ENCODE peak calls at places on chromosomes 4 and X, in nine cellular contexts. H, X, P, Z, Q, V, Y, G and E are unnamed samples.

GRCh38 chr4:182895791-182896292 is 21.3 kb downstream of the DCTD start:
- DNase-seq in V (no peak), Q (no peak), X (no peak), H (no peak), Y (no peak), P (no peak), G (no peak), Z (no peak), E (no peak)

GRCh38 chr4:38902695-38903094 is 35.1 kb downstream of the FAM114A1 start:
- DNase-seq in P (no peak), H (peak), V (no peak), Q (no peak), G (peak), X (no peak), Z (peak), Y (peak), E (no peak)

GRCh38 chr4:1882850-1883271 is 11.7 kb downstream of the NSD2 start:
- DNase-seq in Y (no peak), V (no peak), P (no peak), G (no peak), X (no peak), H (no peak), Z (no peak), Q (no peak), E (no peak)

GRCh38 chrX:68433155-68433980 is at the start of gene OPHN1:
- DNase-seq in G (peak), Y (no peak), H (peak), Z (peak), X (peak), V (no peak), Q (peak), P (peak), E (peak)

GRCh38 chr4:57148831-57149230 is 38.6 kb upstream of the IGFBP7 start:
- DNase-seq in H (peak), Q (no peak), Z (no peak), V (no peak), X (no peak), P (no peak), Y (no peak), G (no peak), E (no peak)

GRCh38 chrX:136679581-136679980 is 31.6 kb downstream of the CD40LG start:
- DNase-seq in Y (no peak), G (no peak), P (no peak), Q (no peak), V (no peak), H (no peak), Z (no peak), X (no peak), E (no peak)

GRCh38 chrX:106811131-106811910 is 8.8 kb downstream of the TBC1D8B start:
- DNase-seq in V (no peak), G (no peak), H (no peak), X (no peak), P (no peak), Y (no peak), Q (no peak), Z (no peak), E (no peak)

GRCh38 chr4:111961806-111962205 is 183.4 kb upstream of the FAM241A start:
- DNase-seq in Z (no peak), V (no peak), P (no peak), Q (no peak), H (no peak), G (no peak), Y (no peak), X (no peak), E (no peak)

GRCh38 chr4:98556451-98556850 is 102.0 kb downstream of the TSPAN5 start:
- DNase-seq in G (no peak), P (no peak), H (no peak), V (no peak), X (no peak), Y (no peak), Z (no peak), Q (no peak), E (no peak)

GRCh38 chr4:72473434-72473900 is 95.6 kb downstream of the ADAMTS3 start:
- DNase-seq in H (no peak), Y (no peak), G (no peak), Q (no peak), Z (no peak), X (no peak), V (no peak), P (no peak), E (no peak)

GRCh38 chr4:83010111-83010521 is 507 bp downstream of the LIN54 start:
- DNase-seq in Q (no peak), V (no peak), G (peak), Z (no peak), H (peak), X (peak), Y (peak), P (no peak), E (no peak)

GRCh38 chrX:13372203-13372980 is 52.5 kb upstream of the ATXN3L start:
- DNase-seq in Y (no peak), V (no peak), G (no peak), X (no peak), P (no peak), Z (no peak), Q (no peak), H (no peak), E (no peak)

GRCh38 chr4:8207314-8207713 is 8.2 kb downstream of the SH3TC1 start:
- DNase-seq in Z (no peak), P (no peak), Q (no peak), G (no peak), Y (no peak), H (no peak), X (no peak), V (no peak), E (no peak)
- H3K27ac ChIP-seq in Z (no peak), P (no peak), Q (no peak), G (no peak), Y (no peak), H (no peak), X (no peak), V (no peak), E (no peak)

GRCh38 chr4:78937837-78938236 is 1.4 kb downstream of the PAQR3 start:
- DNase-seq in H (peak), V (no peak), G (no peak), Q (no peak), Y (no peak), Z (no peak), X (no peak), P (no peak), E (no peak)
- H3K4me3 ChIP-seq in H (peak), V (no peak), G (peak), Q (no peak), Y (no peak), Z (no peak), X (no peak), P (no peak), E (no peak)

GRCh38 chrX:38654302-38654701 is 93.0 kb downstream of the TSPAN7 start:
- DNase-seq in Y (peak), V (no peak), Q (no peak), X (no peak), P (no peak), Z (peak), G (peak), H (peak), E (peak)
- TF ChIP-seq CTCF in Y (peak), V (peak), Q (no peak), X (no peak), P (peak), Z (peak), G (peak), H (peak), E (peak)

GRCh38 chr4:186719925-186720694 is 3.5 kb downstream of the FAT1 start:
- DNase-seq in H (peak), X (no peak), Y (peak), P (no peak), Z (no peak), G (peak), Q (no peak), V (no peak), E (no peak)

GRCh38 chr4:186715077-186715476 is 8.6 kb downstream of the FAT1 start:
- DNase-seq in Q (no peak), P (no peak), G (no peak), Y (no peak), H (no peak), Z (no peak), V (no peak), X (no peak), E (no peak)

GRCh38 chr4:186712690-186713089 is 11.0 kb downstream of the FAT1 start:
- DNase-seq in H (no peak), G (no peak), Y (no peak), Z (no peak), X (no peak), V (no peak), P (no peak), Q (no peak), E (no peak)

GRCh38 chr4:186714006-186714675 is 9.5 kb downstream of the FAT1 start:
- DNase-seq in Q (no peak), P (peak), Y (no peak), H (no peak), X (no peak), V (no peak), G (no peak), Z (no peak), E (no peak)

GRCh38 chr4:186717556-186717955 is 6.1 kb downstream of the FAT1 start:
- DNase-seq in G (no peak), Q (no peak), X (no peak), P (no peak), Y (no peak), H (no peak), V (no peak), Z (no peak), E (no peak)
- H3K27ac ChIP-seq in G (no peak), Q (no peak), X (no peak), P (peak), Y (no peak), H (no peak), V (no peak), Z (no peak), E (no peak)